ENCODE peak calls at places on chromosome 12, in nine cellular contexts. W, B, T, P, Y, H, S, X and G are unnamed samples.

GRCh38 chr12:43072431-43072830 is 479.6 kb downstream of the ADAMTS20 start:
- DNase-seq in W (no peak), B (no peak), T (no peak), P (no peak), Y (no peak), H (no peak), S (no peak), X (no peak), G (no peak)

GRCh38 chr12:131990066-131990979 is 40.6 kb downstream of the EP400 start:
- DNase-seq in W (no peak), B (no peak), T (no peak), P (no peak), Y (no peak), H (no peak), S (no peak), X (no peak), G (no peak)

GRCh38 chr12:114288071-114288470 is 117.9 kb downstream of the TBX5 start:
- DNase-seq in W (no peak), B (no peak), T (no peak), P (no peak), Y (no peak), H (no peak), S (no peak), X (no peak), G (no peak)

GRCh38 chr12:100566887-100567637 is 6.4 kb upstream of the GAS2L3 start:
- DNase-seq in W (no peak), B (peak; percentile 30), T (peak; percentile 32), P (peak; percentile 22), Y (no peak), H (no peak), S (no peak), X (no peak), G (peak; percentile 59)

GRCh38 chr12:106251636-106252035 is 3.8 kb upstream of the CKAP4 start:
- DNase-seq in W (no peak), B (no peak), T (peak; percentile 6), P (peak; percentile 4), Y (no peak), H (no peak), S (no peak), X (no peak), G (no peak)

GRCh38 chr12:110636516-110636915 is 22.6 kb downstream of the TCTN1 start:
- DNase-seq in W (no peak), B (no peak), T (no peak), P (no peak), Y (no peak), H (no peak), S (no peak), X (no peak), G (peak; percentile 25)

GRCh38 chr12:78403681-78404080 is 460.9 kb upstream of the SYT1 start:
- DNase-seq in W (no peak), B (no peak), T (no peak), P (peak; percentile 45), Y (no peak), H (no peak), S (no peak), X (no peak), G (no peak)

GRCh38 chr12:10113085-10113484 is 14.3 kb upstream of the CLEC1A start:
- DNase-seq in W (no peak), B (no peak), T (no peak), P (peak; percentile 58), Y (no peak), H (no peak), S (no peak), X (no peak), G (no peak)

GRCh38 chr12:89160716-89161123 is 191.6 kb downstream of the DUSP6 start:
- DNase-seq in W (peak; percentile 46), B (peak; percentile 27), T (peak; percentile 40), P (peak; percentile 89), Y (peak; percentile 64), H (peak; percentile 73), S (no peak), X (no peak), G (peak; percentile 66)

GRCh38 chr12:129531004-129531403 is 372.8 kb downstream of the TMEM132D start:
- DNase-seq in W (peak; percentile 82), B (no peak), T (peak; percentile 78), P (peak; percentile 19), Y (no peak), H (no peak), S (no peak), X (peak; percentile 79), G (no peak)

GRCh38 chr12:132006056-132006680 is 56.4 kb downstream of the EP400 start:
- DNase-seq in W (no peak), B (peak; percentile 78), T (no peak), P (no peak), Y (no peak), H (no peak), S (peak; percentile 21), X (no peak), G (peak; percentile 32)

GRCh38 chr12:98373982-98374381 is 141.4 kb upstream of the TMPO start:
- DNase-seq in W (no peak), B (no peak), T (no peak), P (no peak), Y (no peak), H (no peak), S (no peak), X (no peak), G (no peak)

GRCh38 chr12:112370868-112371510 is 11.2 kb downstream of the HECTD4 start:
- DNase-seq in W (no peak), B (no peak), T (peak; percentile 44), P (no peak), Y (no peak), H (no peak), S (no peak), X (no peak), G (no peak)

GRCh38 chr12:55715169-55715764 is 579 bp upstream of the BLOC1S1 start:
- DNase-seq in W (no peak), B (no peak), T (no peak), P (no peak), Y (no peak), H (no peak), S (no peak), X (no peak), G (no peak)

GRCh38 chr12:118409834-118410233 is 33.5 kb downstream of the SUDS3 start:
- DNase-seq in W (no peak), B (no peak), T (no peak), P (no peak), Y (no peak), H (no peak), S (no peak), X (no peak), G (no peak)

GRCh38 chr12:143964-144649 is 69.8 kb downstream of the SLC6A12 start:
- DNase-seq in W (peak; percentile 77), B (no peak), T (peak; percentile 82), P (peak; percentile 18), Y (no peak), H (no peak), S (no peak), X (peak; percentile 89), G (no peak)

GRCh38 chr12:124388038-124388676 is 93.3 kb downstream of the RFLNA start:
- DNase-seq in W (no peak), B (no peak), T (no peak), P (no peak), Y (no peak), H (no peak), S (peak; percentile 61), X (no peak), G (no peak)

GRCh38 chr12:124387510-124387855 is 92.6 kb downstream of the RFLNA start:
- DNase-seq in W (no peak), B (peak; percentile 60), T (no peak), P (no peak), Y (peak; percentile 81), H (peak; percentile 81), S (peak; percentile 70), X (no peak), G (no peak)

GRCh38 chr12:124389537-124390441 is 94.9 kb downstream of the RFLNA start:
- DNase-seq in W (no peak), B (no peak), T (peak; percentile 71), P (no peak), Y (no peak), H (no peak), S (peak; percentile 64), X (no peak), G (no peak)

GRCh38 chr12:124390442-124391116 is 95.7 kb downstream of the RFLNA start:
- DNase-seq in W (peak; percentile 78), B (no peak), T (peak; percentile 44), P (peak; percentile 83), Y (peak; percentile 86), H (peak; percentile 87), S (peak; percentile 61), X (no peak), G (peak; percentile 78)

GRCh38 chr12:124388679-124389536 is 94.0 kb downstream of the RFLNA start:
- DNase-seq in W (peak; percentile 90), B (peak; percentile 92), T (peak; percentile 90), P (peak; percentile 79), Y (peak; percentile 92), H (peak; percentile 96), S (peak; percentile 93), X (no peak), G (peak; percentile 97)
- H3K4me1 ChIP-seq in W (peaks cover 45% of the 10 kb centered on the region), B (peaks cover 56% of the 10 kb centered on the region), T (peaks cover 30% of the 10 kb centered on the region), P (peaks cover 75% of the 10 kb centered on the region), Y (peaks cover 72% of the 10 kb centered on the region), H (peaks cover 58% of the 10 kb centered on the region), S (peaks cover 27% of the 10 kb centered on the region), X (peaks cover 17% of the 10 kb centered on the region), G (peaks cover 95% of the 10 kb centered on the region)

GRCh38 chr12:103858335-103858734 is 17.3 kb upstream of the NT5DC3 start:
- DNase-seq in W (no peak), B (no peak), T (no peak), P (no peak), Y (no peak), H (no peak), S (no peak), X (no peak), G (no peak)
- H3K4me3 ChIP-seq in W (no peak overlapping the region), B (no peak overlapping the region), T (no peak overlapping the region), P (no peak overlapping the region), Y (no peak overlapping the region), H (no peak overlapping the region), S (no peak overlapping the region), X (no peak overlapping the region), G (no peak overlapping the region)

GRCh38 chr12:14362347-14362746 is 3.1 kb upstream of the ATF7IP start:
- DNase-seq in W (no peak), B (no peak), T (no peak), P (no peak), Y (no peak), H (no peak), S (no peak), X (no peak), G (no peak)

GRCh38 chr12:14356147-14356546 is 9.3 kb upstream of the ATF7IP start:
- DNase-seq in W (no peak), B (no peak), T (no peak), P (peak; percentile 22), Y (no peak), H (no peak), S (no peak), X (no peak), G (no peak)

DNA sequence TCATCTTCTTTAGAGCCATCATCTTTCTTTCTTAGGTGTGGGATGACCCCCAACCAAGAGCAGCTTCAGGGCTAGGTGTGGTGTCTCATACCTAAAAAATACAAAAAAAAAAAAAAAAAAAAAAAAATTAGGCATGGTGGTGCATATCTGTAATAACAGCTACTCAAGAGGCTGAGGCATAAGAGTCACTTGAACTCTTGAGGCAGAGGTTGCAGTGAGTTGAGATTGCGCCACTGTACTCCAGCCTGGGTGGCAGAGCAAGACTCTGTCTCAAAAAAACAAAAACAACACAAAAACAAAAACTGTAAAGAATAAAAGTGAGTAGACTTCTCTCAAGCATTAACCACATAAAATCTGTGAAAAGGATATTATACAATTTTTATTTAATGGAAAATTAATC is 8.0 kb upstream of the ATF7IP start:
- DNase-seq in W (no peak), B (no peak), T (no peak), P (no peak), Y (no peak), H (no peak), S (no peak), X (no peak), G (no peak)
- TF ChIP-seq CTCF in W (no peak), B (no peak), T (no peak), P (no peak), Y (no peak), H (no peak), S (no peak), X (no peak), G (no peak)

GRCh38 chr12:47903151-47903611 is 1.6 kb downstream of the VDR start:
- DNase-seq in W (no peak), B (peak; percentile 39), T (peak; percentile 73), P (peak; percentile 60), Y (no peak), H (no peak), S (no peak), X (no peak), G (peak; percentile 34)
- H3K4me1 ChIP-seq in W (peaks cover 54% of the 10 kb centered on the region), B (peaks cover 21% of the 10 kb centered on the region), T (peaks cover 10% of the 10 kb centered on the region), P (peaks cover 44% of the 10 kb centered on the region), Y (peaks cover 45% of the 10 kb centered on the region), H (peaks cover 28% of the 10 kb centered on the region), S (peaks cover 11% of the 10 kb centered on the region), X (peaks cover 41% of the 10 kb centered on the region), G (no peaks in the 10 kb centered on the region)